ENCODE peak calls at places on chromosomes 2 and 18, in eight cellular contexts. P is activated T-cell treated with anti-CD3 and anti-CD28 coated beads for 1 hour; A is CD8-positive, alpha-beta T cell; N is GDM1; Q is GM20000; M is hepatocyte; U is colonic mucosa; Z is thoracic aorta. T is an unnamed sample.

GRCh38 chr2:134774786-134775641 is 56.2 kb upstream of the TMEM163 start:
- DNase-seq in P (no peak), A (no peak), N (no peak), Q (no peak), M (no peak), U (no peak), Z (no peak), T (no peak)

GRCh38 chr2:66432801-66433694 is 1.9 kb upstream of the MEIS1 start:
- DNase-seq in P (no peak), A (peak), N (peak), Q (no peak), M (peak), U (peak), Z (peak), T (no peak)

GRCh38 chr2:202945497-202945896 is 33.4 kb downstream of the CARF start:
- DNase-seq in P (no peak), A (no peak), N (no peak), Q (no peak), M (no peak), U (no peak), Z (no peak), T (no peak)

GRCh38 chr2:79713131-79713785 is 200.4 kb downstream of the CTNNA2 start:
- DNase-seq in P (no peak), A (no peak), N (no peak), Q (no peak), M (no peak), U (no peak), Z (no peak), T (no peak)

GRCh38 chr2:227325824-227326195 is 759 bp downstream of the MFF start:
- DNase-seq in P (no peak), A (no peak), N (peak), Q (peak), M (peak), U (peak), Z (no peak), T (no peak)

GRCh38 chr2:156803243-156803642 is 367.1 kb downstream of the GPD2 start:
- DNase-seq in P (no peak), A (no peak), N (no peak), Q (no peak), M (no peak), U (peak), Z (no peak), T (no peak)

GRCh38 chr2:98514096-98514639 is 69.5 kb downstream of the INPP4A start:
- DNase-seq in P (no peak), A (no peak), N (no peak), Q (no peak), M (no peak), U (no peak), Z (no peak), T (no peak)

GRCh38 chr2:210363876-210364275 is 48.9 kb upstream of the MYL1 start:
- DNase-seq in P (no peak), A (no peak), N (no peak), Q (no peak), M (no peak), U (no peak), Z (no peak), T (no peak)

GRCh38 chr2:241903121-241904010 is 33.8 kb downstream of the RTP5 start:
- DNase-seq in P (no peak), A (no peak), N (no peak), Q (no peak), M (no peak), U (no peak), Z (no peak), T (no peak)

GRCh38 chr18:5628512-5629255 is 84.9 kb upstream of the EPB41L3 start:
- DNase-seq in P (no peak), A (no peak), N (no peak), Q (peak), M (peak), U (peak), Z (no peak), T (no peak)

GRCh38 chr18:58960946-58961722 is 96.5 kb downstream of the ZNF532 start:
- DNase-seq in P (no peak), A (no peak), N (no peak), Q (no peak), M (no peak), U (no peak), Z (peak), T (no peak)

GRCh38 chr18:70195852-70196434 is 9.5 kb downstream of the RTTN start:
- DNase-seq in P (no peak), A (no peak), N (no peak), Q (no peak), M (peak), U (peak), Z (no peak), T (peak)

GRCh38 chr2:150621800-150622199 is 134.3 kb upstream of the RND3 start:
- DNase-seq in P (no peak), A (no peak), N (no peak), Q (no peak), M (peak), U (no peak), Z (no peak), T (no peak)

GRCh38 chr2:199607914-199608313 is 150.2 kb upstream of the SATB2 start:
- DNase-seq in P (no peak), A (no peak), N (no peak), Q (no peak), M (no peak), U (no peak), Z (no peak), T (no peak)

GRCh38 chr2:71528221-71528620 is 74.9 kb downstream of the DYSF start:
- DNase-seq in P (no peak), A (no peak), N (no peak), Q (no peak), M (no peak), U (no peak), Z (no peak), T (no peak)

GRCh38 chr2:231399853-231400667 is 4.5 kb downstream of the B3GNT7 start:
- DNase-seq in P (no peak), A (no peak), N (no peak), Q (no peak), M (peak), U (peak), Z (no peak), T (no peak)

GRCh38 chr18:73626221-73626620 is 521.4 kb downstream of the FBXO15 start:
- DNase-seq in P (no peak), A (no peak), N (no peak), Q (no peak), M (no peak), U (no peak), Z (no peak), T (no peak)

GRCh38 chr2:157536815-157537214 is 91.8 kb downstream of the ACVR1C start:
- DNase-seq in P (no peak), A (no peak), N (no peak), Q (no peak), M (no peak), U (no peak), Z (no peak), T (no peak)

GRCh38 chr2:120541972-120542670 is 193.5 kb upstream of the GLI2 start:
- DNase-seq in P (no peak), A (no peak), N (no peak), Q (no peak), M (no peak), U (no peak), Z (no peak), T (no peak)

GRCh38 chr2:239559417-239560261 is 158.8 kb upstream of the HDAC4 start:
- DNase-seq in P (no peak), A (no peak), N (no peak), Q (no peak), M (no peak), U (no peak), Z (no peak), T (no peak)

GRCh38 chr2:200352631-200353030 is 46.1 kb downstream of the SPATS2L start:
- DNase-seq in P (no peak), A (no peak), N (no peak), Q (no peak), M (peak), U (no peak), Z (no peak), T (no peak)

GRCh38 chr2:206266130-206267125 is 8.0 kb upstream of the ZDBF2 start:
- DNase-seq in P (no peak), A (no peak), N (no peak), Q (no peak), M (no peak), U (no peak), Z (no peak), T (no peak)

GRCh38 chr2:192381082-192381481 is 186.3 kb upstream of the TMEFF2 start:
- DNase-seq in P (no peak), A (no peak), N (no peak), Q (no peak), M (no peak), U (no peak), Z (no peak), T (no peak)

GRCh38 chr18:36386150-36386920 is 88.8 kb downstream of the FHOD3 start:
- DNase-seq in P (no peak), A (no peak), N (no peak), Q (no peak), M (no peak), U (no peak), Z (no peak), T (no peak)

GRCh38 chr2:237488901-237489860 is 2.1 kb downstream of the MLPH start:
- DNase-seq in P (no peak), A (no peak), N (no peak), Q (no peak), M (peak), U (peak), Z (no peak), T (no peak)

GRCh38 chr2:196284033-196284844 is 112.9 kb upstream of the STK17B start:
- DNase-seq in P (no peak), A (no peak), N (no peak), Q (no peak), M (no peak), U (no peak), Z (no peak), T (no peak)

GRCh38 chr2:207133493-207133861 is 32.3 kb downstream of the KLF7 start:
- DNase-seq in P (no peak), A (no peak), N (no peak), Q (no peak), M (no peak), U (no peak), Z (no peak), T (no peak)

GRCh38 chr2:47007221-47007825 is 91.7 kb upstream of the MCFD2 start:
- DNase-seq in P (no peak), A (no peak), N (no peak), Q (no peak), M (no peak), U (no peak), Z (no peak), T (no peak)

GRCh38 chr18:3367491-3368091 is 82.4 kb upstream of the TGIF1 start:
- DNase-seq in P (no peak), A (no peak), N (no peak), Q (no peak), M (no peak), U (no peak), Z (no peak), T (no peak)

GRCh38 chr2:172434821-172435607 is 7.6 kb downstream of the ITGA6 start:
- DNase-seq in P (peak), A (peak), N (peak), Q (no peak), M (no peak), U (no peak), Z (no peak), T (peak)

GRCh38 chr18:8948471-8949149 is 153.9 kb upstream of the NDUFV2 start:
- DNase-seq in P (no peak), A (no peak), N (no peak), Q (no peak), M (peak), U (no peak), Z (no peak), T (no peak)

GRCh38 chr2:181955010-181955409 is 30.6 kb upstream of the PPP1R1C start:
- DNase-seq in P (no peak), A (no peak), N (no peak), Q (no peak), M (no peak), U (no peak), Z (no peak), T (no peak)

GRCh38 chr2:28193552-28194383 is 198.9 kb upstream of the FOSL2 start:
- DNase-seq in P (no peak), A (no peak), N (peak), Q (no peak), M (no peak), U (no peak), Z (no peak), T (no peak)

GRCh38 chr2:134253804-134254203 is at the start of gene MGAT5:
- DNase-seq in P (no peak), A (no peak), N (no peak), Q (no peak), M (no peak), U (peak), Z (no peak), T (no peak)

GRCh38 chr2:135744761-135745314 is 3.2 kb downstream of the UBXN4 start:
- DNase-seq in P (no peak), A (no peak), N (no peak), Q (peak), M (peak), U (no peak), Z (no peak), T (no peak)